ENCODE peak calls at places on chromosome 10, in four cellular contexts. X, K, G and S are unnamed samples.

GRCh38 chr10:71719042-71719441 is 536 bp downstream of the C10orf105 start:
- DNase-seq in G (no peak), K (no peak), X (no peak), S (no peak)

GRCh38 chr10:63670291-63670898 is 149.2 kb downstream of the REEP3 start:
- DNase-seq in K (no peak), X (no peak), G (no peak), S (no peak)

GRCh38 chr10:103967433-103968142 is 648 bp downstream of the SLK start:
- DNase-seq in K (peak; percentile 88), G (peak; percentile 63), X (peak; percentile 37), S (no peak)

GRCh38 chr10:108861181-108861754 is 1062.0 kb downstream of the XPNPEP1 start:
- DNase-seq in X (no peak), K (peak; percentile 27), G (no peak), S (no peak)

GRCh38 chr10:74967850-74968620 is 141.6 kb downstream of the KAT6B start:
- DNase-seq in G (no peak), X (no peak), K (no peak), S (no peak)

GRCh38 chr10:111565542-111565941 is 488.7 kb downstream of the ADRA2A start:
- DNase-seq in X (no peak), G (no peak), K (no peak), S (no peak)

GRCh38 chr10:50619882-50620281 is 3.9 kb downstream of the SGMS1 start:
- DNase-seq in G (no peak), X (no peak), K (no peak), S (no peak)

GRCh38 chr10:14656052-14656451 is 118.6 kb downstream of the FAM107B start:
- DNase-seq in K (no peak), X (no peak), G (no peak), S (no peak)

GRCh38 chr10:30775779-30776591 is 146.4 kb upstream of the LYZL2 start:
- DNase-seq in K (no peak), G (no peak), X (no peak), S (no peak)

GRCh38 chr10:117264776-117265175 is 23.9 kb downstream of the SLC18A2 start:
- DNase-seq in K (no peak), G (no peak), X (no peak), S (no peak)

GRCh38 chr10:88531383-88532092 is 51.6 kb downstream of the RNLS start:
- DNase-seq in K (no peak), X (no peak), G (no peak), S (no peak)

GRCh38 chr10:32437334-32437733 is 8.6 kb upstream of the CCDC7 start:
- DNase-seq in K (no peak), X (no peak), G (no peak), S (no peak)

GRCh38 chr10:44939691-44940401 is 19.8 kb upstream of the RASSF4 start:
- DNase-seq in X (no peak), G (no peak), K (no peak), S (no peak)

GRCh38 chr10:132846631-132847415 is 60.9 kb upstream of the NKX6-2 start:
- DNase-seq in X (no peak), G (no peak), K (no peak), S (no peak)

GRCh38 chr10:13844651-13845050 is 257.9 kb downstream of the PRPF18 start:
- DNase-seq in K (no peak), G (no peak), X (no peak), S (no peak)

GRCh38 chr10:103276251-103276936 is 544 bp upstream of the INA start:
- DNase-seq in X (no peak), G (no peak), K (peak; percentile 39), S (no peak)